ENCODE peak calls at places on chromosomes 16 and 17, in five cellular contexts. H is lower leg skin, A is AG04450, O is right lobe of liver, L is colonic mucosa. B is an unnamed sample.

GRCh38 chr17:74541176-74542111 is 4.5 kb downstream of the CD300C start:
- DNase-seq in H (no peak), A (no peak), O (no peak), L (no peak), B (no peak)

GRCh38 chr17:59369026-59369724 is 37.7 kb downstream of the YPEL2 start:
- DNase-seq in H (no peak), A (no peak), O (no peak), L (no peak), B (no peak)

GRCh38 chr16:79466111-79466510 is 134.4 kb downstream of the MAF start:
- DNase-seq in H (no peak), A (no peak), O (no peak), L (no peak), B (no peak)

GRCh38 chr17:33291248-33292183 is 1.6 kb downstream of the ASIC2 start:
- DNase-seq in H (peak; percentile 86), A (no peak), O (peak; percentile 23), L (peak; percentile 38), B (no peak)

GRCh38 chr17:72477529-72477928 is 356.7 kb downstream of the SOX9 start:
- DNase-seq in H (no peak), A (no peak), O (no peak), L (peak; percentile 78), B (no peak)

GRCh38 chr17:27276653-27277156 is 17.2 kb upstream of the WSB1 start:
- DNase-seq in H (no peak), A (peak; percentile 48), O (no peak), L (no peak), B (no peak)

GRCh38 chr16:24540575-24541240 is 1.3 kb downstream of the RBBP6 start:
- DNase-seq in H (no peak), A (no peak), O (no peak), L (peak; percentile 25), B (no peak)

GRCh38 chr16:77090062-77090461 is 100.9 kb upstream of the MON1B start:
- DNase-seq in H (no peak), A (no peak), O (no peak), L (no peak), B (no peak)

GRCh38 chr16:11251525-11252481 is 4.2 kb downstream of the SOCS1 start:
- DNase-seq in H (no peak), A (peak; percentile 63), O (peak; percentile 41), L (no peak), B (peak; percentile 56)

GRCh38 chr16:89537549-89537925 is 22.9 kb upstream of the RPL13 start:
- DNase-seq in H (no peak), A (no peak), O (no peak), L (no peak), B (no peak)

GRCh38 chr16:88380099-88380498 is 2.7 kb upstream of the ZNF469 start:
- DNase-seq in H (no peak), A (no peak), O (no peak), L (no peak), B (no peak)

GRCh38 chr17:27576429-27577123 is 54.4 kb upstream of the LGALS9 start:
- DNase-seq in H (no peak), A (no peak), O (no peak), L (no peak), B (no peak)

GRCh38 chr17:35773129-35773528 is 12.4 kb downstream of the C17orf50 start:
- DNase-seq in H (no peak), A (no peak), O (no peak), L (no peak), B (no peak)

GRCh38 chr16:50303605-50304466 is 37.5 kb downstream of the ADCY7 start:
- DNase-seq in H (peak; percentile 84), A (no peak), O (no peak), L (no peak), B (no peak)

GRCh38 chr16:23081675-23082119 is 67.6 kb downstream of the USP31 start:
- DNase-seq in H (no peak), A (no peak), O (no peak), L (no peak), B (peak; percentile 83)

GRCh38 chr17:66412857-66413563 is 110.6 kb downstream of the PRKCA start:
- DNase-seq in H (no peak), A (no peak), O (no peak), L (no peak), B (no peak)

GRCh38 chr16:86337138-86337537 is 173.2 kb upstream of the FOXF1 start:
- DNase-seq in H (no peak), A (no peak), O (no peak), L (no peak), B (no peak)

GRCh38 chr17:945672-946071 is 33.9 kb downstream of the NXN start:
- DNase-seq in H (no peak), A (no peak), O (no peak), L (no peak), B (no peak)

GRCh38 chr17:59786213-59786535 is 78.7 kb downstream of the VMP1 start:
- DNase-seq in H (no peak), A (no peak), O (no peak), L (no peak), B (no peak)

GRCh38 chr17:56725144-56725543 is 108.6 kb downstream of the C17orf67 start:
- DNase-seq in H (no peak), A (no peak), O (no peak), L (no peak), B (no peak)

GRCh38 chr17:7523033-7523432 is 25.8 kb upstream of the TNFSF12 start:
- DNase-seq in H (no peak), A (no peak), O (no peak), L (no peak), B (no peak)

GRCh38 chr17:10394201-10394887 is 21.5 kb upstream of the MYH13 start:
- DNase-seq in H (no peak), A (no peak), O (no peak), L (no peak), B (no peak)

GRCh38 chr17:10403589-10403988 is 18.2 kb downstream of the MYH8 start:
- DNase-seq in H (no peak), A (no peak), O (no peak), L (peak; percentile 58), B (no peak)

GRCh38 chr17:10396529-10397163 is 23.8 kb upstream of the MYH13 start:
- DNase-seq in H (no peak), A (no peak), O (no peak), L (no peak), B (no peak)

GRCh38 chr17:10398352-10398751 is 23.4 kb downstream of the MYH8 start:
- DNase-seq in H (no peak), A (no peak), O (no peak), L (no peak), B (no peak)
- TF ChIP-seq CTCF in H (no peak), A (no peak), O (no peak), L (no peak), B (no peak)

GRCh38 chr16:4373909-4374742 is 2.5 kb downstream of the VASN start:
- DNase-seq in H (peak; percentile 97), A (peak; percentile 93), O (peak; percentile 69), L (peak; percentile 68), B (peak; percentile 98)
- H3K4me3 ChIP-seq in H (peak overlapping the region; percentile 14), A (peak overlapping the region; percentile 97), O (peak overlapping the region; percentile 52), L (no peak overlapping the region), B (peak overlapping the region; percentile 99)

GRCh38 chr17:67475161-67475887 is 98.2 kb downstream of the PITPNC1 start:
- DNase-seq in H (peak; percentile 94), A (no peak), O (peak; percentile 76), L (peak; percentile 84), B (no peak)

GRCh38 chr17:67477687-67478086 is 100.6 kb downstream of the PITPNC1 start:
- DNase-seq in H (peak; percentile 50), A (no peak), O (no peak), L (no peak), B (no peak)

GRCh38 chr17:67476787-67477335 is 99.8 kb downstream of the PITPNC1 start:
- DNase-seq in H (peak; percentile 56), A (no peak), O (no peak), L (no peak), B (no peak)

GRCh38 chr17:67471118-67471517 is 94.0 kb downstream of the PITPNC1 start:
- DNase-seq in H (no peak), A (no peak), O (no peak), L (no peak), B (no peak)

GRCh38 chr17:67474081-67474661 is 97.1 kb downstream of the PITPNC1 start:
- DNase-seq in H (peak; percentile 85), A (no peak), O (no peak), L (no peak), B (peak; percentile 91)
- TF ChIP-seq CTCF in H (no peak), A (no peak), O (no peak), L (no peak), B (peak; percentile 20)

GRCh38 chr17:63819131-63819530 is 8.1 kb upstream of the PSMC5 start:
- DNase-seq in H (no peak), A (no peak), O (no peak), L (no peak), B (no peak)
- H3K4me3 ChIP-seq in H (no peak overlapping the region), A (no peak overlapping the region), O (no peak overlapping the region), L (no peak overlapping the region), B (no peak overlapping the region)

GRCh38 chr17:76687278-76688164 is 23.2 kb downstream of the MXRA7 start:
- DNase-seq in H (peak; percentile 92), A (no peak), O (no peak), L (no peak), B (no peak)
- TF ChIP-seq CTCF in H (no peak), A (no peak), O (no peak), L (no peak), B (no peak)

GRCh38 chr17:82670661-82671060 is 22.4 kb upstream of the WDR45B start:
- DNase-seq in H (no peak), A (no peak), O (peak; percentile 4), L (no peak), B (no peak)

GRCh38 chr17:82667668-82668000 is 19.4 kb upstream of the WDR45B start:
- DNase-seq in H (no peak), A (no peak), O (peak; percentile 6), L (no peak), B (no peak)

GRCh38 chr17:82668024-82668630 is 19.9 kb upstream of the WDR45B start:
- DNase-seq in H (no peak), A (no peak), O (no peak), L (no peak), B (no peak)

GRCh38 chr17:82666931-82667667 is 18.9 kb upstream of the WDR45B start:
- DNase-seq in H (no peak), A (no peak), O (no peak), L (no peak), B (no peak)

GRCh38 chr17:82668631-82669099 is 20.4 kb upstream of the WDR45B start:
- DNase-seq in H (no peak), A (peak; percentile 18), O (peak; percentile 77), L (peak; percentile 67), B (no peak)
- H3K4me3 ChIP-seq in H (no peak overlapping the region), A (no peak overlapping the region), O (no peak overlapping the region), L (no peak overlapping the region), B (no peak overlapping the region)

B was measured in AG09309.